ENCODE peak calls at places on chromosomes 4 and X, in six cellular contexts. F, M, V, D, S and W are unnamed samples.

GRCh38 chr4:153488719-153489384 is 22.7 kb downstream of the TMEM131L start:
- DNase-seq in F (no peak), M (no peak), V (peak; percentile 35), D (no peak), S (no peak), W (peak; percentile 53)

GRCh38 chr4:56671860-56672259 is 9.2 kb downstream of the HOPX start:
- DNase-seq in F (no peak), M (no peak), V (no peak), D (no peak), S (no peak), W (no peak)

GRCh38 chr4:110492522-110492921 is 16.6 kb downstream of the ENPEP start:
- DNase-seq in F (no peak), M (no peak), V (no peak), D (no peak), S (no peak), W (no peak)

GRCh38 chr4:70703695-70704332 is 15.5 kb downstream of the UTP3 start:
- DNase-seq in F (peak; percentile 24), M (no peak), V (no peak), D (no peak), S (no peak), W (no peak)

GRCh38 chrX:107716045-107716684 is 59.4 kb downstream of the TSC22D3 start:
- DNase-seq in F (no peak), M (no peak), V (no peak), D (no peak), S (no peak), W (no peak)

GRCh38 chr4:18566970-18567799 is 545.6 kb upstream of the LCORL start:
- DNase-seq in F (no peak), M (no peak), V (no peak), D (peak; percentile 1), S (no peak), W (no peak)

GRCh38 chr4:8227201-8227770 is 28.2 kb downstream of the SH3TC1 start:
- DNase-seq in F (no peak), M (no peak), V (no peak), D (no peak), S (no peak), W (peak; percentile 79)

GRCh38 chrX:72620550-72621145 is 48.0 kb upstream of the HDAC8 start:
- DNase-seq in F (peak; percentile 72), M (no peak), V (peak; percentile 43), D (peak; percentile 94), S (no peak), W (peak; percentile 24)

GRCh38 chr4:96677499-96677898 is 837.6 kb downstream of the PDHA2 start:
- DNase-seq in F (no peak), M (no peak), V (no peak), D (no peak), S (no peak), W (no peak)

GRCh38 chrX:1283750-1284149 is 15.1 kb downstream of the CSF2RA start:
- DNase-seq in F (no peak), M (no peak), V (no peak), D (no peak), S (no peak), W (no peak)

GRCh38 chr4:180630012-180630411 is 1613.2 kb upstream of the TENM3 start:
- DNase-seq in F (no peak), M (no peak), V (no peak), D (no peak), S (no peak), W (no peak)

GRCh38 chrX:40449396-40449795 is 131.4 kb upstream of the ATP6AP2 start:
- DNase-seq in F (no peak), M (no peak), V (peak; percentile 44), D (no peak), S (no peak), W (no peak)

GRCh38 chr4:74109116-74109791 is 10.3 kb upstream of the CXCL2 start:
- DNase-seq in F (no peak), M (no peak), V (peak; percentile 75), D (peak; percentile 94), S (no peak), W (peak; percentile 70)

GRCh38 chrX:65488496-65488895 is 46.1 kb downstream of the LAS1L start:
- DNase-seq in F (no peak), M (no peak), V (no peak), D (no peak), S (no peak), W (no peak)

GRCh38 chrX:153725039-153725831 is 579 bp downstream of the ABCD1 start:
- DNase-seq in F (no peak), M (no peak), V (no peak), D (no peak), S (no peak), W (peak; percentile 78)

GRCh38 chr4:48968814-48969213 is 17.3 kb upstream of the CWH43 start:
- DNase-seq in F (no peak), M (no peak), V (no peak), D (no peak), S (no peak), W (no peak)

GRCh38 chr4:155906554-155907247 is 3.2 kb downstream of the TDO2 start:
- DNase-seq in F (peak; percentile 14), M (no peak), V (peak; percentile 18), D (peak; percentile 16), S (no peak), W (no peak)

GRCh38 chr4:12053951-12054350 is 625.3 kb upstream of the HS3ST1 start:
- DNase-seq in F (no peak), M (no peak), V (no peak), D (no peak), S (no peak), W (no peak)

GRCh38 chrX:137427813-137428212 is 138.1 kb upstream of the ZIC3 start:
- DNase-seq in F (no peak), M (no peak), V (no peak), D (no peak), S (no peak), W (no peak)

GRCh38 chr4:36256398-36256828 is 12.1 kb upstream of the ARAP2 start:
- DNase-seq in F (no peak), M (no peak), V (no peak), D (no peak), S (no peak), W (no peak)

GRCh38 chrX:106935175-106935574 is 15.0 kb downstream of the CLDN2 start:
- DNase-seq in F (no peak), M (no peak), V (no peak), D (peak; percentile 51), S (no peak), W (no peak)

GRCh38 chrX:71393919-71394318 is 27.8 kb downstream of the TAF1 start:
- DNase-seq in F (no peak), M (no peak), V (no peak), D (no peak), S (no peak), W (no peak)
- TF ChIP-seq POLR2A in F (no peak), M (no peak), V (no peak), D (no peak), S (no peak), W (no peak)

DNA sequence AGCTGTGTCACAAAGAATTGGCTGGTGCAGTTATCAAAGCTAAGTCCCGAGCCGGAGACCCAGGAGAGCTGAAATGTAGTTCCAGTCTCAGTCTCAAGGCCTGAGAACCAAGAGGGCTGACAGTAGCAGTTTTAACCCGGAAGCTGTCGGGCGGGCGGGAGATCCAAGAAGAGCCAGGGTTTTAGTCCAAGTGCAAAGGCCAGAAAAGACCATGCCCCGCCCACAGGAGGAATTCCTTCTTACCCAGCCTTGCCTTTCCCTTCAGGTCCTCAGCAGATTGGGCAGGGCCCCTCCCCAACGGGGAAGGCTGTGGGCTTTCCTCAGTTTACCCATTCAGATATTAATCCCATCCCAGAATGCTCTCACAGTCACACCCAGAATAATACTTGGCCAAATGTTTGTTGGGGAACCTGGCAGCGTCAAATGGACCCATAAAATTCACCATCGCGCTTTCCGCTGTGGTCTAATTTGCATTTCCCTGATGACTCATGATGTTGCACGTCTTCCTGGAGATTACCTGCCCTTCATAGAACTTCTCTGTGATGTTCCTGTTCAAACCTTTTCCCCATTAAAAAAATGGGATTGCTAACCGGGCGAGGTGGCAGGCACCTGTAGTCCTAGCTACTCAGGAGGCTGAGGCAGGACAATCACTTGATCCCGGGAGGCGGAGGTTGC is 16.2 kb downstream of the MAEA start:
- DNase-seq in F (no peak), M (no peak), V (no peak), D (no peak), S (no peak), W (no peak)
- TF ChIP-seq POLR2A in F (no peak), M (no peak), V (no peak), D (no peak), S (no peak), W (no peak)

GRCh38 chrX:2299871-2300270 is 200.9 kb downstream of the DHRSX start:
- DNase-seq in F (no peak), M (no peak), V (no peak), D (no peak), S (no peak), W (no peak)
- TF ChIP-seq POLR2A in F (no peak), M (no peak), V (no peak), D (no peak), S (no peak), W (no peak)

GRCh38 chr4:6580353-6580752 is 5.4 kb downstream of the MAN2B2 start:
- DNase-seq in F (no peak), M (no peak), V (no peak), D (no peak), S (no peak), W (no peak)

GRCh38 chr4:6581566-6582121 is 6.7 kb downstream of the MAN2B2 start:
- DNase-seq in F (no peak), M (no peak), V (no peak), D (no peak), S (no peak), W (no peak)

GRCh38 chr4:6584865-6585264 is 9.9 kb downstream of the MAN2B2 start:
- DNase-seq in F (no peak), M (no peak), V (no peak), D (no peak), S (no peak), W (no peak)

GRCh38 chr4:6586715-6587325 is 11.8 kb downstream of the MAN2B2 start:
- DNase-seq in F (no peak), M (no peak), V (no peak), D (no peak), S (no peak), W (no peak)

GRCh38 chr4:6582889-6583504 is 8.0 kb downstream of the MAN2B2 start:
- DNase-seq in F (no peak), M (no peak), V (no peak), D (peak; percentile 57), S (no peak), W (no peak)
- TF ChIP-seq POLR2A in F (no peak), M (no peak), V (no peak), D (no peak), S (no peak), W (no peak)